ENCODE peak calls at places on chromosomes 16 and 17, in five cellular contexts. I is naive thymus-derived CD4-positive, alpha-beta T cell; T is stimulated activated CD4-positive, alpha-beta T cell treated with anti-CD3 and anti-CD28 coated beads, Interleukin-4, amount 100 ng/mL, for 24 hours; V is sciatic nerve; F is CD8-positive, alpha-beta memory T cell. N is an unnamed sample.
A peak's percentile ranks its signal among the peaks of the same experiment; 100 is the strongest.

GRCh38 chr16:60727856-60728255 is 1308.4 kb downstream of the CDH8 start:
- DNase-seq in I (no peak), F (no peak), T (no peak), V (no peak), N (no peak)

GRCh38 chr16:87226926-87227650 is 90.1 kb downstream of the C16orf95 start:
- DNase-seq in V (no peak), T (no peak), F (no peak), I (no peak), N (no peak)

GRCh38 chr17:40373324-40373723 is 8.8 kb upstream of the GJD3 start:
- DNase-seq in V (no peak), T (no peak), I (no peak), F (no peak), N (no peak)

GRCh38 chr17:27446569-27447301 is 9.5 kb upstream of the KSR1 start:
- DNase-seq in I (no peak), T (no peak), V (no peak), F (no peak), N (no peak)

GRCh38 chr16:74026373-74027281 is 270.0 kb upstream of the PSMD7 start:
- DNase-seq in I (no peak), V (no peak), T (no peak), F (no peak), N (no peak)

GRCh38 chr16:57637965-57638364 is 9.5 kb downstream of the ADGRG1 start:
- DNase-seq in V (no peak), T (no peak), F (no peak), I (no peak), N (no peak)

GRCh38 chr17:47615766-47616424 is 33.8 kb upstream of the KPNB1 start:
- DNase-seq in I (no peak), F (no peak), V (no peak), T (no peak), N (peak; percentile 57)

GRCh38 chr17:72338304-72338703 is 217.5 kb downstream of the SOX9 start:
- DNase-seq in F (no peak), T (no peak), I (no peak), V (no peak), N (no peak)

GRCh38 chr17:50684288-50684611 is 23.5 kb downstream of the ANKRD40 start:
- DNase-seq in V (no peak), T (no peak), I (no peak), F (no peak), N (no peak)

GRCh38 chr17:20926532-20926931 is 116.3 kb downstream of the USP22 start:
- DNase-seq in T (no peak), I (no peak), F (no peak), V (no peak), N (no peak)

GRCh38 chr16:8763899-8764298 is 33.5 kb downstream of the TMEM186 start:
- DNase-seq in F (no peak), T (no peak), I (no peak), V (no peak), N (no peak)

GRCh38 chr17:71632328-71632727 is 488.5 kb upstream of the SOX9 start:
- DNase-seq in T (no peak), F (no peak), I (no peak), V (no peak), N (no peak)

GRCh38 chr16:31361201-31362110 is 6.5 kb downstream of the ITGAX start:
- DNase-seq in V (no peak), I (no peak), F (no peak), T (no peak), N (no peak)

GRCh38 chr17:42116705-42117396 is 4.3 kb downstream of the KAT2A start:
- DNase-seq in I (peak; percentile 71), V (peak; percentile 91), F (peak; percentile 87), T (peak; percentile 86), N (peak; percentile 75)

GRCh38 chr17:75093543-75094158 is 5.9 kb downstream of the SLC16A5 start:
- DNase-seq in V (no peak), I (no peak), T (no peak), F (no peak), N (no peak)

GRCh38 chr17:73343739-73344454 is 32.1 kb upstream of the CDC42EP4 start:
- DNase-seq in I (no peak), F (no peak), V (peak; percentile 65), T (no peak), N (no peak)

GRCh38 chr17:2075336-2076056 is 20.6 kb downstream of the HIC1 start:
- DNase-seq in T (no peak), I (no peak), F (no peak), V (no peak), N (no peak)

GRCh38 chr16:85465328-85466307 is 147.5 kb upstream of the GSE1 start:
- DNase-seq in V (no peak), T (no peak), F (no peak), I (no peak), N (no peak)

GRCh38 chr16:51473091-51473490 is 322.0 kb upstream of the SALL1 start:
- DNase-seq in F (no peak), I (no peak), V (no peak), T (no peak), N (no peak)

GRCh38 chr16:53022374-53022773 is 30.3 kb downstream of the CHD9NB start:
- DNase-seq in V (no peak), T (no peak), I (no peak), F (no peak), N (no peak)

GRCh38 chr17:39365872-39366271 is 35.6 kb downstream of the FBXL20 start:
- DNase-seq in F (no peak), V (no peak), T (no peak), I (no peak), N (no peak)

GRCh38 chr17:39669897-39670735 is 1.9 kb downstream of the PNMT start:
- DNase-seq in V (no peak), I (no peak), T (no peak), F (no peak), N (no peak)

GRCh38 chr16:82655315-82655714 is 28.5 kb downstream of the CDH13 start:
- DNase-seq in V (no peak), F (peak; percentile 84), I (peak; percentile 71), T (peak; percentile 68), N (peak; percentile 64)

GRCh38 chr17:46915596-46915995 is 7.4 kb upstream of the GOSR2 start:
- DNase-seq in F (no peak), I (no peak), V (no peak), T (no peak), N (no peak)

GRCh38 chr16:15907863-15908478 is 19.6 kb upstream of the CEP20 start:
- DNase-seq in F (peak; percentile 55), V (no peak), I (peak; percentile 44), T (peak; percentile 34), N (peak; percentile 3)

GRCh38 chr17:82798752-82799151 is 41.1 kb downstream of the ZNF750 start:
- DNase-seq in F (no peak), I (no peak), V (no peak), T (no peak), N (no peak)

N was measured in immature natural killer cell.